ENCODE peak calls at places on chromosomes 2 and 18, in nine cellular contexts. A, Z, F, U, J, K, C, L and B are unnamed samples.

GRCh38 chr2:85062565-85062964 is 70.6 kb upstream of the TCF7L1 start:
- DNase-seq in A (no peak), Z (no peak), F (no peak), U (no peak), J (no peak), K (no peak), C (no peak), L (no peak), B (peak)

GRCh38 chr18:76274470-76275289 is 220.4 kb downstream of the ZNF516 start:
- DNase-seq in A (no peak), Z (no peak), F (no peak), U (peak), J (no peak), K (no peak), C (peak), L (no peak), B (no peak)

GRCh38 chr2:191152841-191153240 is 2.0 kb upstream of the STAT4 start:
- DNase-seq in A (no peak), Z (no peak), F (no peak), U (no peak), J (no peak), K (peak), C (peak), L (peak), B (peak)

GRCh38 chr2:54675738-54676137 is 47.7 kb upstream of the EML6 start:
- DNase-seq in A (peak), Z (no peak), F (no peak), U (no peak), J (no peak), K (peak), C (no peak), L (no peak), B (peak)

GRCh38 chr2:201887851-201888451 is 81.6 kb downstream of the CDK15 start:
- DNase-seq in A (no peak), Z (no peak), F (no peak), U (no peak), J (no peak), K (no peak), C (no peak), L (no peak), B (no peak)

GRCh38 chr2:237859533-237860272 is at the start of gene RAMP1:
- DNase-seq in A (no peak), Z (no peak), F (no peak), U (no peak), J (no peak), K (peak), C (peak), L (no peak), B (no peak)

GRCh38 chr2:72623481-72623880 is 202.4 kb downstream of the EXOC6B start:
- DNase-seq in A (no peak), Z (no peak), F (no peak), U (no peak), J (no peak), K (no peak), C (no peak), L (no peak), B (no peak)

GRCh38 chr2:159075726-159076125 is 107.3 kb downstream of the TANC1 start:
- DNase-seq in A (peak), Z (no peak), F (no peak), U (no peak), J (no peak), K (peak), C (no peak), L (peak), B (no peak)

GRCh38 chr18:23879544-23879943 is 135.0 kb upstream of the TTC39C start:
- DNase-seq in A (no peak), Z (no peak), F (no peak), U (no peak), J (no peak), K (no peak), C (no peak), L (no peak), B (no peak)

GRCh38 chr2:140242889-140243288 is 1462.7 kb upstream of the NXPH2 start:
- DNase-seq in A (no peak), Z (no peak), F (no peak), U (no peak), J (no peak), K (no peak), C (peak), L (no peak), B (no peak)

GRCh38 chr2:200356794-200357472 is 50.4 kb downstream of the SPATS2L start:
- DNase-seq in A (no peak), Z (no peak), F (peak), U (no peak), J (no peak), K (peak), C (no peak), L (peak), B (peak)

GRCh38 chr2:112482309-112483046 is 522 bp downstream of the TTL start:
- DNase-seq in A (peak), Z (peak), F (peak), U (peak), J (peak), K (peak), C (peak), L (peak), B (peak)

GRCh38 chr2:215960825-215961224 is 52.5 kb downstream of the MREG start:
- DNase-seq in A (no peak), Z (no peak), F (no peak), U (no peak), J (no peak), K (no peak), C (no peak), L (no peak), B (no peak)

GRCh38 chr2:11169333-11169732 is 14.1 kb downstream of the SLC66A3 start:
- DNase-seq in A (no peak), Z (no peak), F (no peak), U (no peak), J (no peak), K (peak), C (peak), L (no peak), B (no peak)

GRCh38 chr2:240210198-240210965 is 69.9 kb upstream of the OTOS start:
- DNase-seq in A (no peak), Z (no peak), F (no peak), U (no peak), J (no peak), K (no peak), C (no peak), L (no peak), B (no peak)

GRCh38 chr2:212956665-212957064 is 194.7 kb downstream of the IKZF2 start:
- DNase-seq in A (peak), Z (no peak), F (no peak), U (no peak), J (no peak), K (no peak), C (peak), L (no peak), B (no peak)

GRCh38 chr2:150165988-150166965 is 321.2 kb downstream of the RND3 start:
- DNase-seq in A (peak), Z (no peak), F (no peak), U (no peak), J (peak), K (peak), C (peak), L (peak), B (peak)

GRCh38 chr2:10019174-10019971 is 24.0 kb upstream of the KLF11 start:
- DNase-seq in A (peak), Z (no peak), F (no peak), U (no peak), J (no peak), K (no peak), C (no peak), L (no peak), B (no peak)

GRCh38 chr2:194819367-194819766 is 837.7 kb upstream of the SLC39A10 start:
- DNase-seq in A (peak), Z (no peak), F (no peak), U (no peak), J (no peak), K (peak), C (peak), L (no peak), B (no peak)

GRCh38 chr2:85414761-85415498 is 3.6 kb upstream of the SH2D6 start:
- DNase-seq in A (no peak), Z (no peak), F (no peak), U (no peak), J (no peak), K (no peak), C (no peak), L (no peak), B (no peak)

GRCh38 chr2:16608661-16609643 is 56.7 kb downstream of the CYRIA start:
- DNase-seq in A (peak), Z (peak), F (peak), U (peak), J (peak), K (peak), C (peak), L (peak), B (peak)

GRCh38 chr18:36179562-36180334 is 7.5 kb upstream of the MOCOS start:
- DNase-seq in A (peak), Z (no peak), F (no peak), U (no peak), J (no peak), K (peak), C (no peak), L (peak), B (peak)

GRCh38 chr2:28352104-28352503 is 40.6 kb upstream of the FOSL2 start:
- DNase-seq in A (no peak), Z (no peak), F (no peak), U (peak), J (no peak), K (no peak), C (no peak), L (no peak), B (no peak)

GRCh38 chr2:34178482-34178881 is 579.4 kb upstream of the FAM98A start:
- DNase-seq in A (no peak), Z (no peak), F (no peak), U (no peak), J (no peak), K (no peak), C (no peak), L (no peak), B (no peak)

GRCh38 chr2:240818293-240818542 is 1.8 kb downstream of the KIF1A start:
- DNase-seq in A (no peak), Z (no peak), F (no peak), U (no peak), J (no peak), K (no peak), C (no peak), L (no peak), B (no peak)

GRCh38 chr2:24083567-24084385 is 858 bp downstream of the TP53I3 start:
- DNase-seq in A (peak), Z (peak), F (peak), U (no peak), J (no peak), K (peak), C (peak), L (peak), B (peak)

GRCh38 chr2:96631804-96632435 is 6.2 kb downstream of the KANSL3 start:
- DNase-seq in A (peak), Z (no peak), F (no peak), U (no peak), J (no peak), K (peak), C (peak), L (peak), B (peak)

GRCh38 chr2:188294547-188294946 is 2.9 kb downstream of the GULP1 start:
- DNase-seq in A (no peak), Z (no peak), F (no peak), U (no peak), J (no peak), K (peak), C (peak), L (peak), B (peak)

GRCh38 chr2:221289389-221289788 is 282.7 kb downstream of the EPHA4 start:
- DNase-seq in A (no peak), Z (no peak), F (no peak), U (no peak), J (no peak), K (no peak), C (no peak), L (peak), B (no peak)

GRCh38 chr2:19649107-19649506 is 252.7 kb downstream of the TTC32 start:
- DNase-seq in A (peak), Z (no peak), F (no peak), U (no peak), J (no peak), K (peak), C (no peak), L (peak), B (peak)

GRCh38 chr18:63980027-63980426 is 10.1 kb downstream of the SERPINB8 start:
- DNase-seq in A (no peak), Z (no peak), F (no peak), U (no peak), J (no peak), K (no peak), C (no peak), L (no peak), B (no peak)

GRCh38 chr2:212814941-212815340 is 276.3 kb upstream of the ERBB4 start:
- DNase-seq in A (peak), Z (no peak), F (no peak), U (no peak), J (no peak), K (no peak), C (peak), L (no peak), B (no peak)

GRCh38 chr2:231467613-231468525 is 3.6 kb upstream of the NCL start:
- DNase-seq in A (no peak), Z (no peak), F (no peak), U (no peak), J (no peak), K (no peak), C (no peak), L (no peak), B (no peak)

GRCh38 chr2:8573234-8573941 is 108.5 kb upstream of the ID2 start:
- DNase-seq in A (no peak), Z (no peak), F (no peak), U (no peak), J (no peak), K (no peak), C (peak), L (no peak), B (no peak)

GRCh38 chr18:24427484-24427883 is 1.0 kb downstream of the IMPACT start:
- DNase-seq in A (peak), Z (no peak), F (no peak), U (no peak), J (no peak), K (peak), C (peak), L (peak), B (peak)

GRCh38 chr2:138572318-138572717 is 70.7 kb downstream of the SPOPL start:
- DNase-seq in A (no peak), Z (no peak), F (no peak), U (no peak), J (no peak), K (peak), C (peak), L (no peak), B (peak)

GRCh38 chr2:26528186-26528585 is 50.3 kb upstream of the OTOF start:
- DNase-seq in A (no peak), Z (no peak), F (no peak), U (no peak), J (no peak), K (no peak), C (no peak), L (no peak), B (no peak)